ENCODE peak calls at places on chromosomes 7 and 10, in four cellular contexts. X is HepG2, F is GM12878, N is A549. H is an unnamed sample.

GRCh38 chr10:77798940-77799339 is 127.6 kb downstream of the DLG5 start:
- DNase-seq in N (no peak), X (no peak), F (no peak), H (no peak)

GRCh38 chr7:24840543-24840942 is 83.3 kb upstream of the GSDME start:
- DNase-seq in X (no peak), N (no peak), F (no peak), H (no peak)

GRCh38 chr7:5704534-5704922 is 76.9 kb downstream of the RNF216 start:
- DNase-seq in N (peak), X (peak), F (no peak), H (peak)

GRCh38 chr7:11557627-11558026 is 274.4 kb downstream of the THSD7A start:
- DNase-seq in X (peak), F (no peak), N (no peak), H (no peak)

GRCh38 chr10:59362184-59362966 is at the start of gene FAM13C:
- DNase-seq in X (peak), F (no peak), N (peak), H (no peak)

GRCh38 chr7:99579956-99580777 is 17.9 kb upstream of the TMEM225B start:
- DNase-seq in N (no peak), X (peak), F (no peak), H (no peak)

GRCh38 chr7:100963386-100963785 is 6.0 kb upstream of the MUC12 start:
- DNase-seq in N (no peak), F (no peak), X (no peak), H (no peak)

GRCh38 chr7:157785021-157785441 is 448.2 kb downstream of the DNAJB6 start:
- DNase-seq in X (no peak), F (no peak), N (no peak), H (no peak)

GRCh38 chr10:126904807-126905686 is at the start of gene DOCK1:
- DNase-seq in F (no peak), X (peak), N (peak), H (no peak)

GRCh38 chr10:76129213-76129612 is 697.8 kb downstream of the LRMDA start:
- DNase-seq in X (no peak), F (no peak), N (no peak), H (no peak)

GRCh38 chr10:48603421-48604038 is 1.3 kb downstream of the ARHGAP22 start:
- DNase-seq in F (no peak), X (no peak), N (no peak), H (no peak)

GRCh38 chr7:21251166-21251806 is 176.6 kb upstream of the SP4 start:
- DNase-seq in X (peak), F (no peak), N (no peak), H (no peak)

GRCh38 chr7:107286751-107287621 is 118.2 kb downstream of the HBP1 start:
- DNase-seq in X (peak), N (no peak), F (no peak), H (no peak)

GRCh38 chr10:86048571-86048970 is 318.0 kb downstream of the GRID1 start:
- DNase-seq in F (no peak), N (no peak), X (no peak), H (no peak)

GRCh38 chr7:29569648-29570047 is 6.0 kb downstream of the PRR15 start:
- DNase-seq in X (peak), N (no peak), F (no peak), H (no peak)

GRCh38 chr7:151168022-151168786 is 710 bp upstream of the GBX1 start:
- DNase-seq in F (no peak), N (peak), X (no peak), H (peak)

GRCh38 chr10:62029401-62029800 is 127.9 kb downstream of the ARID5B start:
- DNase-seq in X (no peak), N (no peak), F (no peak), H (no peak)

GRCh38 chr7:4797858-4798705 is 22.7 kb downstream of the AP5Z1 start:
- DNase-seq in X (peak), N (peak), F (no peak), H (peak)

GRCh38 chr10:102327002-102327401 is 68.5 kb upstream of the NFKB2 start:
- DNase-seq in X (no peak), N (no peak), F (no peak), H (no peak)

GRCh38 chr7:100568176-100568935 is 5.3 kb downstream of the SAP25 start:
- DNase-seq in F (no peak), X (peak), N (no peak), H (no peak)

GRCh38 chr7:139591550-139592195 is 68.2 kb downstream of the CLEC2L start:
- DNase-seq in N (no peak), F (no peak), X (no peak), H (no peak)

GRCh38 chr10:124354411-124355382 is 64.0 kb downstream of the OAT start:
- DNase-seq in X (peak), F (no peak), N (peak), H (peak)

GRCh38 chr10:109174526-109174925 is 748.8 kb downstream of the XPNPEP1 start:
- DNase-seq in X (no peak), F (no peak), N (no peak), H (no peak)

GRCh38 chr10:583433-583832 is 106.0 kb downstream of the DIP2C start:
- DNase-seq in X (no peak), N (no peak), F (no peak), H (no peak)

GRCh38 chr10:585502-585901 is 104.0 kb downstream of the DIP2C start:
- DNase-seq in F (no peak), N (no peak), X (no peak), H (no peak)

GRCh38 chr10:581776-582330 is 107.6 kb downstream of the DIP2C start:
- DNase-seq in F (no peak), X (no peak), N (no peak), H (no peak)

GRCh38 chr10:576130-576465 is 113.4 kb downstream of the DIP2C start:
- DNase-seq in N (no peak), F (no peak), X (no peak), H (no peak)

DNA sequence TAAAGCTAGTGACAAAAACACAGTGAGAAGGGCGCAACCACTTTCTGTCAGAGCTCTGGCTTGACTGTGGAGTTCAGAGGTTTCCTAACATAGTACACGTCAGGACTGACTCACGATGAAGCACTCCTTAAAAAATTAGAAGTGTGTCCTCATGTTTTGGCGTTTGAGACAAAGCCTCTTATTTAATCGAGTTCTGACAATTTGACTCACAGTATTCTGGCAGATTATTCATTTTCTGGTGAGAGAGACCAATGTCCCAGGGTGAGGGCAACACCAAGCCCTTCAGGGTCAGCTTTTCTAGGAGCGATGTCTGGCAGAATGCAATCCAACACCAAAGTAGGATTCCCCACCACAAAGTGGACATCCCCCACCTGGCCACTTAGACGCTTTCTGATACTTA is 108.7 kb downstream of the DIP2C start:
- DNase-seq in F (no peak), X (no peak), N (no peak), H (no peak)
- TF ChIP-seq CHD4 in F (no peak), X (no peak), N (no peak), H (no peak)

GRCh38 chr7:76375251-76375650 is 16.5 kb upstream of the YWHAG start:
- DNase-seq in X (no peak), F (no peak), N (no peak), H (no peak)

GRCh38 chr7:76371396-76371795 is 12.6 kb upstream of the YWHAG start:
- DNase-seq in F (no peak), X (no peak), N (no peak), H (no peak)

GRCh38 chr7:76369011-76369410 is 10.2 kb upstream of the YWHAG start:
- DNase-seq in N (no peak), F (no peak), X (no peak), H (no peak)

GRCh38 chr7:76377186-76377918 is 18.6 kb upstream of the YWHAG start:
- DNase-seq in X (peak), F (no peak), N (no peak), H (no peak)

GRCh38 chr7:76372984-76373833 is 14.4 kb upstream of the YWHAG start:
- DNase-seq in X (no peak), N (peak), F (no peak), H (peak)
- TF ChIP-seq CHD4 in X (no peak), N (no peak), F (no peak), H (no peak)

DNA sequence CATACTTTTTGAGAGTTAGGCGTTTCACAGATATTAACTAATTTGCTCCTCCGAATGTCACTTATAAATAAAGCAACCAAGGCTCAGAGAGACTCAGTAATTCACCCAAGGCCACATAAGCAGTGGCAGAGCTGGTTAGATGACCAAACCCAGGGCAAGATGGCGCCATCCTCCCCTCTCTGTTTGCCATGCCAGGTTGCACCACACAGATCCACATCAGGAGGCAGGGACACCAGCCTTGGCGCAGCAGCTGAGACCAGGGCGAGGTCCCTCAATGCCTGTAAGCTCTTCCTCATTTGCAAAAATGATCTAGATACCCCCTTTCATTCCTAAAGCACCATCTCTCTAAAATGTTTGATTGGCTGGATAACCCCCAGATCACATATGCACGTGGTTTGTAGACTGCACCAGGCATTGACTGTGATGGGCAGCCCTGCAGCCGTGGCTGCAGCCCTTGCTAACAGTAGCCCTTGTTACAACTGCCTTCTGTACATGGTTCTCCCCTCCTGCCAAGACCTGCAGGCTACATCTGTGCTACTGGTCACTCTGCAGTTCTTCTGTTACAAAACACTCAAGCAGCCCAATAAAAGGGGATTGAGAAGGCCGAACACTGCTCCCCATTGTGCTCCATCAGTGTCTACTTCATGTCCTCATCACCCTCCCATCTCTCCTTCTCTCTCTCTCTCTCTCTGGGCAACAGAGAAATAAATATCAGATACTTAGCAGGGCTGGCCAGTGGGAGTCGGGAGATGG is 298.6 kb downstream of the PRPF18 start:
- DNase-seq in F (no peak), N (no peak), X (no peak), H (no peak)
- TF ChIP-seq CHD4 in F (no peak), N (no peak), X (no peak), H (no peak)

DNA sequence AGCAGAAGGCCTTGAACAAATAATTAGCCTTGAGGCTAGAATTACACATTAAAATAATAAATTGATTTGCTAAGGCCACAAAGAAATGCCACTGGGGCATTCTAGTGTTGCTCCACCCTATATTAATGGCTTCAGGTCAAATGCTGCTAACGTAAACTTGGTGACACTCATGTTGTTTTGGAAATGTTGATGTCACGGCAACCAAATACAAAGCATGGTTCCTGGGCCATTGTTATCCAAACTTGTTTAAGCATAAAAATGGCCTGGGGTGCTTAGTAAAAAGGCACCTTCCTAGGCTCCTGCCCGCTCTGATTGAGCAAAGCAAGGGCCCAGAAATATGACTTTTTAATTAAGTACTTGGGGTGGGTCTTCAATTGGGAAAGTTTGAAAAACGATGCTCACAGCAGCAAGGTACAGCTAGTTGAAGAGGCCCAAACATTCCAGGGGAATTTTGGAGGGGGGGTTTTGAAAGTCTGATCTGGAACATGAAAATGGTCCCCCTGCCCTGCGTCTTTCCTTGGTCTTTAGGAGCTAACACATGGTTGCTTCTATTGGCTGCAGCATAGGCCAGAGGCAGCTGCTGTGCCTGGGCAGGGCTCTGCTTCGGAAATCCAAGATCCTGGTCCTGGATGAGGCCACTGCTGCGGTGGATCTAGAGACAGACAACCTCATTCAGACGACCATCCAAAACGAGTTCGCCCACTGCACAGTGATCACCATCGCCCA is 67.8 kb downstream of the ABCC2 start:
- DNase-seq in F (no peak), N (no peak), X (no peak), H (no peak)
- TF ChIP-seq CHD4 in F (no peak), N (no peak), X (no peak), H (no peak)

GRCh38 chr7:43700059-43700501 is 29.2 kb downstream of the COA1 start:
- DNase-seq in X (peak), F (no peak), N (peak), H (peak)
- TF ChIP-seq CHD4 in X (no peak), F (no peak), N (no peak), H (no peak)

GRCh38 chr10:130047336-130047735 is 63.3 kb downstream of the C10orf143 start:
- DNase-seq in N (no peak), X (no peak), F (no peak), H (no peak)

GRCh38 chr10:130050721-130051120 is 59.9 kb downstream of the C10orf143 start:
- DNase-seq in N (no peak), X (no peak), F (no peak), H (no peak)

GRCh38 chr10:130050008-130050407 is 60.6 kb downstream of the C10orf143 start:
- DNase-seq in X (no peak), F (no peak), N (no peak), H (no peak)

GRCh38 chr10:130048081-130048480 is 62.5 kb downstream of the C10orf143 start:
- DNase-seq in N (no peak), F (no peak), X (no peak), H (no peak)

GRCh38 chr10:130049244-130049643 is 61.4 kb downstream of the C10orf143 start:
- DNase-seq in N (no peak), X (no peak), F (no peak), H (no peak)
- TF ChIP-seq CHD4 in N (no peak), X (no peak), F (no peak), H (no peak)

GRCh38 chr7:67593807-67594206 is 597.2 kb downstream of the TYW1 start:
- DNase-seq in F (no peak), N (no peak), X (no peak), H (no peak)
- TF ChIP-seq CHD4 in F (no peak), N (no peak), X (no peak), H (no peak)

DNA sequence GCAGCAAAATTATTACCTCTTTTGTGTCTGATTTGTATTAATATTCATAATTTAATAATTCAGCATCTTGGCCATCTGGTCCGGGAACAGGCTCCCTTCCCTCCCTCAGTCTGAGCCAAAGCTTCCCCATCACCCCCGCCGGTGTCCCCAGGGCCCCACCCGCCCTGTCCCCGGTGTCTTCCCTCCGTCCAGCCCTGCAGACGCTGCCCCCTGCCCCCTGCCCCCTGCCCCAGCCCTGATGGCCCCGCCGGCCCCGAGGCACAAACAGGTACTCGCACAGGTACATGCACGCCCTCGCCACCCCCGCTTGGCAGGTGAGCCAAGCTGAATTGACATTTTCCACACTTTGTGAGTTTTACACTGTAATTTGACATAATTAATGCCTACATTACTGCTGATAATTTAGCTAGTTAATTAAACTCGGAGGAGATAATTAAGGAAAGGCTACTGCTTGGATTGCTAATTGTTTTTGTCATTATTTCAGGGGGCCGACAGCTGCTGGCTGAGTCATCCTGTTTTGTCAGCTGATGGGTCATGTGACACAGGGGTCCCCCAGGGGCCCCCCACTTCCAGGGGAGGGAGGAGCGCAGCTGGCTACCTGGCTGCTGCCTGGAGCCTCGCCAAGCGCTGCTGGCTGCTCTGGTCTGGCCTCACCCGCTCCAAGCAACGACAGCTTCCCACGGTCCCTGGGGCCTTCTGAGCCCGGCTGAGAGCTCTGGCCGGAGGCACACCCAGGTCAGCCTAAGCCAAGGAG is 36.6 kb downstream of the MICALL2 start:
- DNase-seq in N (no peak), X (no peak), F (no peak), H (no peak)
- TF ChIP-seq CHD4 in N (no peak), X (no peak), F (no peak), H (no peak)

DNA sequence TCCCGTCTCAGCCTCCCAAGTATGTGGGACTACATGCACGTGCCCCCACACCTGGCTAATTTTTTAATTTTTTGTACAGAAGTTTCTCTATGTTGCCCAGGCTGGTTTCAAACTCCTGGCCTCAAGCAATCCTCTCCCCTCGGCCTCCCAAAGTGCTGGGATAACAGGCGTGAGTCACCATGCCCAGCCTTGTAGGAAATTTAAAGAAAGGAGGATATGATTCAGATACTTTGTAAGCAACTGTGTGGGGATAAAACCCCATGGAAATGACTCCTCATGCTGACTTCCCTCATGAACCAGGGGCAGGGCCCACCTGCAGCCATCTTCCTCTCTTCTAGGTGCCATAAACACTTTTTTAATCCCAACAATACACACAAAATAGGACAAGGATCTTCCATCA is 50.2 kb downstream of the APBB1IP start:
- DNase-seq in N (no peak), F (no peak), X (no peak), H (no peak)
- TF ChIP-seq CHD4 in N (no peak), F (no peak), X (no peak), H (no peak)

GRCh38 chr10:8278099-8278498 is 223.6 kb downstream of the GATA3 start:
- DNase-seq in F (no peak), N (no peak), X (no peak), H (no peak)
- TF ChIP-seq CHD4 in F (no peak), N (no peak), X (no peak), H (no peak)

H was measured in K562.